ENCODE peak calls at places on chromosomes 12 and 14, in five cellular contexts. E, M, K, L and H are unnamed samples.

GRCh38 chr12:42705863-42706262 is 116.3 kb upstream of the PRICKLE1 start:
- DNase-seq in E (peak; percentile 23), M (peak; percentile 40), K (peak; percentile 28), L (peak; percentile 48), H (peak; percentile 90)

GRCh38 chr14:29215853-29216252 is 449.3 kb downstream of the FOXG1 start:
- DNase-seq in E (no peak), M (no peak), K (no peak), L (no peak), H (no peak)

GRCh38 chr14:27881646-27882045 is 884.9 kb upstream of the FOXG1 start:
- DNase-seq in E (peak; percentile 1), M (no peak), K (no peak), L (no peak), H (no peak)

GRCh38 chr12:91191516-91192111 is 9.0 kb upstream of the DCN start:
- DNase-seq in E (no peak), M (no peak), K (no peak), L (no peak), H (no peak)

GRCh38 chr12:28253175-28253641 is 63.0 kb downstream of the CCDC91 start:
- DNase-seq in E (no peak), M (no peak), K (no peak), L (no peak), H (no peak)

GRCh38 chr12:56346663-56347062 is 8.0 kb downstream of the IL23A start:
- DNase-seq in E (no peak), M (no peak), K (no peak), L (no peak), H (no peak)

GRCh38 chr12:82862069-82862841 is 175.5 kb downstream of the TMTC2 start:
- DNase-seq in E (no peak), M (no peak), K (no peak), L (no peak), H (no peak)

GRCh38 chr12:82299617-82300016 is 58.6 kb downstream of the CCDC59 start:
- DNase-seq in E (no peak), M (no peak), K (no peak), L (peak; percentile 62), H (no peak)

GRCh38 chr12:116127858-116128257 is 149.6 kb downstream of the MED13L start:
- DNase-seq in E (peak; percentile 18), M (no peak), K (no peak), L (no peak), H (no peak)

GRCh38 chr12:126874427-126875026 is 1392.4 kb upstream of the TMEM132C start:
- DNase-seq in E (peak; percentile 83), M (peak; percentile 70), K (peak; percentile 33), L (peak; percentile 77), H (peak; percentile 85)

GRCh38 chr14:76615331-76615730 is 145.9 kb upstream of the VASH1 start:
- DNase-seq in E (no peak), M (no peak), K (no peak), L (no peak), H (no peak)

GRCh38 chr12:110657747-110658146 is 31.2 kb downstream of the HVCN1 start:
- DNase-seq in E (no peak), M (no peak), K (no peak), L (no peak), H (no peak)

GRCh38 chr14:97024300-97024699 is 227.1 kb downstream of the VRK1 start:
- DNase-seq in E (no peak), M (no peak), K (no peak), L (no peak), H (no peak)

GRCh38 chr12:47763481-47764344 is 5.0 kb upstream of the RAPGEF3 start:
- DNase-seq in E (no peak), M (no peak), K (no peak), L (no peak), H (no peak)

GRCh38 chr12:12181516-12181915 is 85.3 kb downstream of the LRP6 start:
- DNase-seq in E (no peak), M (no peak), K (no peak), L (no peak), H (no peak)

GRCh38 chr12:98238513-98238912 is 276.9 kb upstream of the TMPO start:
- DNase-seq in E (no peak), M (no peak), K (no peak), L (no peak), H (no peak)

GRCh38 chr14:104687601-104688504 is 1.6 kb upstream of the INF2 start:
- DNase-seq in E (peak; percentile 52), M (peak; percentile 94), K (no peak), L (peak; percentile 91), H (no peak)

GRCh38 chr12:89384050-89384749 is 31.9 kb upstream of the DUSP6 start:
- DNase-seq in E (peak; percentile 48), M (peak; percentile 27), K (no peak), L (peak; percentile 56), H (no peak)

GRCh38 chr12:10926263-10926662 is 2.8 kb upstream of the PRH2 start:
- DNase-seq in E (no peak), M (no peak), K (no peak), L (no peak), H (no peak)

GRCh38 chr14:97417331-97417730 is 620.1 kb downstream of the VRK1 start:
- DNase-seq in E (no peak), M (no peak), K (no peak), L (no peak), H (no peak)

GRCh38 chr14:21525571-21525970 is 575 bp downstream of the SALL2 start:
- DNase-seq in E (peak; percentile 59), M (no peak), K (no peak), L (peak; percentile 52), H (no peak)

GRCh38 chr14:103529383-103530365 is 678 bp downstream of the TRMT61A start:
- DNase-seq in E (no peak), M (no peak), K (no peak), L (no peak), H (no peak)

GRCh38 chr14:105141026-105141425 is 27.6 kb downstream of the JAG2 start:
- DNase-seq in E (no peak), M (no peak), K (no peak), L (no peak), H (no peak)

GRCh38 chr12:57845478-57846284 is 848 bp downstream of the CTDSP2 start:
- DNase-seq in E (peak; percentile 83), M (peak; percentile 90), K (no peak), L (peak; percentile 88), H (peak; percentile 89)

GRCh38 chr14:26200675-26201074 is 397.2 kb downstream of the NOVA1 start:
- DNase-seq in E (no peak), M (no peak), K (no peak), L (no peak), H (no peak)

GRCh38 chr14:26204362-26204953 is 393.4 kb downstream of the NOVA1 start:
- DNase-seq in E (peak; percentile 53), M (no peak), K (no peak), L (peak; percentile 6), H (no peak)

GRCh38 chr14:26199096-26199495 is 398.7 kb downstream of the NOVA1 start:
- DNase-seq in E (no peak), M (no peak), K (no peak), L (no peak), H (no peak)

GRCh38 chr14:26194816-26195215 is 403.0 kb downstream of the NOVA1 start:
- DNase-seq in E (no peak), M (no peak), K (no peak), L (no peak), H (no peak)

GRCh38 chr14:26199599-26200370 is 398.0 kb downstream of the NOVA1 start:
- DNase-seq in E (no peak), M (no peak), K (no peak), L (no peak), H (no peak)
- TF ChIP-seq CTCF in E (no peak), M (no peak), K (no peak), L (no peak), H (no peak)

GRCh38 chr14:94177806-94178205 is 3.7 kb downstream of the PPP4R4 start:
- DNase-seq in E (peak; percentile 51), M (no peak), K (no peak), L (no peak), H (no peak)

GRCh38 chr14:94179244-94179643 is 5.1 kb downstream of the PPP4R4 start:
- DNase-seq in E (no peak), M (no peak), K (no peak), L (no peak), H (no peak)

GRCh38 chr14:94181835-94182234 is 7.7 kb downstream of the PPP4R4 start:
- DNase-seq in E (no peak), M (no peak), K (no peak), L (no peak), H (no peak)

GRCh38 chr14:94176808-94177207 is 2.7 kb downstream of the PPP4R4 start:
- DNase-seq in E (no peak), M (no peak), K (no peak), L (no peak), H (no peak)

DNA sequence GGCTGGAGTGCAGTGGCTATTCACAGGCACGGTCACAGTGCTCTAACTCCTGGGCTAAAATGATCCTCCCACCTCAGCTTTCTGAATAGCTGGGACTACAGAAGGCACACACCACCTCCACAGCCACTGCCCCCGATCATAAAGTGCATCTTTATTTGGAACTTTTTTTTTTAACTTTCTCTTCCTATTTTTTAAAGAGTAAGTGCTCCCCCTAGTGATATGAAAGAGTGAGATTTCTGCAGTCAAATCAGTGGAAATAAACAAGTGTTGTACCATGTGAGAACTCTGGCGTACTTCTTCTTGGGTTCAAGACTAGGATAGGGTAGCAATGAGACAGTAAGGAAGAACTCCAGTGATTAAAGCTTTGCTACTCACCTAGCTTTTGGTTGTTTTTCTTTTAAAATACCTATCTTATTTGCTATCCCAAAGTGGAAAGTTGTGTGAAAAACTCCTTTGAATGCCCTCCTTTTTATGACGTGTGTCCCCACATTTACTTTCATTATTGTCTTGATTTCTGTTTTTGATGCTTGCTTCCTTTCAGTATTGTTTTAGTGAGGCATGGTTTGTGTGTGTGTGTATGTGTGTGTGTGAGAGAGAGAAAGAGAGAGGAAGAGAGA is 6.6 kb downstream of the PPP4R4 start:
- DNase-seq in E (peak; percentile 42), M (no peak), K (no peak), L (peak; percentile 49), H (no peak)
- TF ChIP-seq CTCF in E (peak; percentile 75), M (peak; percentile 67), K (no peak), L (peak; percentile 76), H (peak; percentile 68)

GRCh38 chr14:88563845-88564244 is 1.0 kb downstream of the ZC3H14 start:
- DNase-seq in E (peak; percentile 28), M (no peak), K (no peak), L (no peak), H (no peak)
- TF ChIP-seq CTCF in E (no peak), M (no peak), K (no peak), L (no peak), H (no peak)

GRCh38 chr12:1531654-1532366 is 62.6 kb downstream of the FBXL14 start:
- DNase-seq in E (no peak), M (no peak), K (no peak), L (no peak), H (peak; percentile 34)

GRCh38 chr12:1532367-1532752 is 62.0 kb downstream of the FBXL14 start:
- DNase-seq in E (no peak), M (no peak), K (no peak), L (no peak), H (peak; percentile 46)

GRCh38 chr12:1532796-1533195 is 61.6 kb downstream of the FBXL14 start:
- DNase-seq in E (no peak), M (no peak), K (no peak), L (no peak), H (peak; percentile 21)

GRCh38 chr12:1533602-1534304 is 60.6 kb downstream of the FBXL14 start:
- DNase-seq in E (no peak), M (no peak), K (no peak), L (no peak), H (peak; percentile 83)

DNA sequence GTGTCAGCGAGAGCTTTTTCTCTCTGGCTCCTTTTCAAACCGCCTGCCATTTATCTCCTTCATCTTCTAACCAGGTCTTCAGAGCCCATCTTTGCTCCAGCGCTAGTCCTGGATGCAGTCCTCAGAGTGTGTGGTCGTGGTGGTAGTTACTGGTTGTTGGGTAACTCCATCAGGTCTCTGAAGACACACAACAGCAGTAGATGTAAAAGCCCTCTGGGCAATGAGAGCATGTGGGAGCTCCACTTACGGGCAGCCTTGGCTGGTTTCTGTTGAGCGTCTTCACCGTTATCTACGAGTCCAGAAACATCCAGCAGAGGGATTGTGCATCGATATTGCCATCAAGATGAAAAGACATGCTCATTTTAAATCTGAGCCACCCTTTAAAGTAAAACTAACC is 61.2 kb downstream of the FBXL14 start:
- DNase-seq in E (no peak), M (no peak), K (no peak), L (no peak), H (peak; percentile 53)
- TF ChIP-seq CTCF in E (no peak), M (no peak), K (no peak), L (no peak), H (no peak)